ENCODE peak calls at places on chromosome 18, in four cellular contexts. H, C, O and V are unnamed samples. For H3K4me1, the result is how much of the 10 kb centered on the place peaks cover.

GRCh38 chr18:34158881-34159690 is 65.6 kb downstream of the NOL4 start:
- DNase-seq in O (peak), H (peak), C (no peak), V (peak)

GRCh38 chr18:48952287-48953095 is 1.7 kb upstream of the SMAD7 start:
- DNase-seq in O (peak), C (peak), H (peak), V (peak)

GRCh38 chr18:60377778-60378469 is 5.3 kb upstream of the MC4R start:
- DNase-seq in H (no peak), C (no peak), O (no peak), V (no peak)

GRCh38 chr18:60358516-60358915 is 14.1 kb downstream of the MC4R start:
- DNase-seq in H (peak), O (no peak), C (no peak), V (no peak)

GRCh38 chr18:58205087-58205779 is 161.2 kb downstream of the NEDD4L start:
- DNase-seq in C (no peak), H (peak), O (no peak), V (no peak)

GRCh38 chr18:985301-985700 is 80.6 kb downstream of the ADCYAP1 start:
- DNase-seq in O (no peak), H (no peak), C (no peak), V (peak)

GRCh38 chr18:2337552-2338141 is 233.7 kb downstream of the METTL4 start:
- DNase-seq in O (peak), H (peak), C (no peak), V (peak)

GRCh38 chr18:62788891-62789290 is 73.5 kb downstream of the PHLPP1 start:
- DNase-seq in H (no peak), C (no peak), O (no peak), V (no peak)

GRCh38 chr18:54743596-54743995 is 84.7 kb upstream of the RAB27B start:
- DNase-seq in H (no peak), O (no peak), C (no peak), V (no peak)

GRCh38 chr18:54739476-54739875 is 88.8 kb upstream of the RAB27B start:
- DNase-seq in O (no peak), H (no peak), C (no peak), V (no peak)

GRCh38 chr18:54740146-54740844 is 88.0 kb upstream of the RAB27B start:
- DNase-seq in H (peak), C (no peak), O (no peak), V (no peak)

GRCh38 chr18:54742654-54743053 is 85.6 kb upstream of the RAB27B start:
- DNase-seq in C (peak), H (peak), O (peak), V (no peak)

DNA sequence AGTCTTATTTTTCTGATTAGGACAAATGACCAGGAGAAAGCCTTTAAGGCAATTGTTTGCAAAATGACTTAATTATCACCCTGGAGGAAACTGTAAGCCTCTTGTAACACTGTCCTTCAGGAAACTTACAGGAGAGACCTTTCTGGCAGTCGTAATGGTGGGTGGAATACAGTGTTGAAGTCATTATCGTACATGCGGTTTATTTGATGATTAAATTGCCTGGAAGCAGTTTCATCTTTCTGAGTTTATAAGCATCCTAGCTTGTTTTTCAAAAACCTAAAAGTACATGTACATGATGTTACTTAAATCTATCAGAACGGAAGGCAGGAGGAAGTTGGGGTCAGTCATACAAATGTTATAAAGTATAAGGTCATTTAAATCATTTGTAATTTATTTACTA is 86.2 kb upstream of the RAB27B start:
- DNase-seq in O (no peak), H (peak), C (no peak), V (no peak)
- H3K4me1 ChIP-seq in O (under half), H (under half), C (under half), V (under half)

DNA sequence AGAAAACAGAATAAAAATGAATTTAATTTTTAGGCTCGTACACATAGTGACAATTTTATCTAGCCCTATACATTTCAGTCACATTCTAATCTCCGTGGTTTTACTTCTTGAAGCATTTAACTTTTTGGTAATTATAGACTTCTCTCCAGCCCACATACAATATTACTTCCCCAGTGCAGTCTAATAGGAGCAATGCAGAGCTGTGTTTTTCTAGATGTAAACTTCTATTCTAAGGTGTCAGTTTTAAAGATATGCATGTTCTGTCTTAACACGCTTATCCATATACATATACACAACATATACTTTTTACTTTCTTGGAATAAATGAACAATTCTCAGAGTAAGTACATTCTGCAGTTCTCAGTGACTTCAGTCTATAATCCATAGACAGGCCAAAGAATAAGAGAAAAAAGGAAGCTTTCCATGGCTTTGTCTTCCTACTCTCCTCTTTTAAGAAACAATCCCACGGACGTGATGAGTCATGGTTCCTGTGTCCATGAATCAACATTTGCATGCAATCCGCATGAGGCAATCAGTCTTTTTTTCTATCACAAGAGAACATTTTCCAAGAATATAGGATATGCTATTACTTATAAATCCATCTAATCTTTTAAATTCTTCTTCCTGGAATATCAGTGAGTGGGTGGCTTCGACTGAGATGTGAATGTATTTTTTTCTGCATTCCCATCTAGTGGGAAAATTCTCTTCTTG is 42.8 kb downstream of the CCDC102B start:
- DNase-seq in O (peak), H (peak), C (peak), V (peak)
- H3K27ac ChIP-seq in O (no peak), H (no peak), C (no peak), V (peak)

GRCh38 chr18:46419391-46420141 is 237.5 kb downstream of the LOXHD1 start:
- DNase-seq in H (no peak), C (no peak), O (no peak), V (no peak)
- H3K4me1 ChIP-seq in H (under half), C (under half), O (under half), V (under half)

GRCh38 chr18:13661779-13662271 is 64.5 kb downstream of the FAM210A start:
- DNase-seq in O (no peak), H (peak), C (no peak), V (no peak)
- H3K27ac ChIP-seq in O (no peak), H (peak), C (no peak), V (no peak)

GRCh38 chr18:8617907-8618306 is 8.7 kb downstream of the RAB12 start:
- DNase-seq in O (no peak), C (no peak), H (no peak), V (no peak)
- H3K4me1 ChIP-seq in O (under half), C (under half), H (under half), V (under half)

GRCh38 chr18:8608795-8609673 is at the start of gene RAB12:
- DNase-seq in C (peak), O (peak), H (peak), V (peak)
- H3K27ac ChIP-seq in C (peak), O (peak), H (peak), V (no peak)

DNA sequence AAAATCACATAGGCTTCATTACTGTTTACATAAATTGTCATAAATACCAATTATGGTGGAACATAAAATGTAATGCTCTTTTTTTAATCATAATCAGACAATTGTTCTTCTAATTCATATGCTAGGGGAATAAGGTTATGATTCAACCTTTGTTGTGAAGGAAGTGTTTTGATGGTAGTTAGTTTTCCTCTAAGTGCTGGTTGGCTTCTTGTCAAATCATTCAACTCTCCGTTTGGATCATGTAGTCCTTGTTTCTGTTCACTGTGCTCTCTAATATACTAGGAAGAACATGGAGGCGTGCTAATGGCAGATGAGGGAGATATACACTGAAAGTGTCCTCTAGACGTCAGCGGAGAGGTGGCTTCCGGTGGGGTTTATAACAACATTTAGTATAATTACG is 1938.0 kb upstream of the PIK3C3 start:
- DNase-seq in H (no peak), C (no peak), O (no peak), V (no peak)
- H3K4me1 ChIP-seq in H (under half), C (under half), O (under half), V (under half)